ENCODE peak calls at places on chromosomes 12 and 14, in eight cellular contexts. N is PC-3, R is type B pancreatic cell, P is cardiac fibroblast, B is fibroblast of lung, E is nephron progenitor cell, K is neural crest cell, M is GM20000. A is an unnamed sample.

GRCh38 chr12:89859513-89860220 is 151.0 kb upstream of the ATP2B1 start:
- DNase-seq in N (peak), R (no peak), P (peak), B (no peak), E (no peak), K (no peak), M (no peak), A (no peak)

GRCh38 chr12:132804426-132804861 is 24.2 kb downstream of the GOLGA3 start:
- DNase-seq in N (peak), R (no peak), P (no peak), B (no peak), E (no peak), K (no peak), M (no peak), A (no peak)

GRCh38 chr12:104263026-104263425 is 40.5 kb upstream of the EID3 start:
- DNase-seq in N (no peak), R (no peak), P (no peak), B (no peak), E (no peak), K (no peak), M (no peak), A (no peak)

GRCh38 chr14:59534361-59534987 is 42.1 kb downstream of the CCDC175 start:
- DNase-seq in N (no peak), R (no peak), P (no peak), B (no peak), E (peak), K (no peak), M (no peak), A (no peak)

GRCh38 chr12:118436002-118436724 is 59.8 kb downstream of the SUDS3 start:
- DNase-seq in N (peak), R (no peak), P (peak), B (no peak), E (peak), K (peak), M (peak), A (peak)

GRCh38 chr12:61531195-61531594 is 729.0 kb upstream of the USP15 start:
- DNase-seq in N (no peak), R (no peak), P (no peak), B (no peak), E (no peak), K (no peak), M (no peak), A (no peak)

GRCh38 chr14:103057028-103057371 is 349 bp downstream of the CDC42BPB start:
- DNase-seq in N (no peak), R (no peak), P (peak), B (peak), E (no peak), K (peak), M (no peak), A (no peak)

GRCh38 chr12:118015306-118015705 is 1.2 kb upstream of the RFC5 start:
- DNase-seq in N (no peak), R (no peak), P (no peak), B (no peak), E (no peak), K (no peak), M (no peak), A (no peak)

GRCh38 chr12:11697670-11698387 is 48.4 kb downstream of the ETV6 start:
- DNase-seq in N (peak), R (no peak), P (peak), B (peak), E (no peak), K (no peak), M (no peak), A (no peak)

GRCh38 chr14:97703006-97703760 is 906.0 kb downstream of the VRK1 start:
- DNase-seq in N (peak), R (no peak), P (no peak), B (no peak), E (no peak), K (no peak), M (no peak), A (no peak)

GRCh38 chr12:121114019-121114639 is 18.5 kb upstream of the P2RX7 start:
- DNase-seq in N (no peak), R (no peak), P (no peak), B (peak), E (no peak), K (no peak), M (no peak), A (no peak)

GRCh38 chr12:12436831-12437345 is 80.0 kb downstream of the BORCS5 start:
- DNase-seq in N (peak), R (no peak), P (peak), B (peak), E (no peak), K (no peak), M (no peak), A (no peak)

GRCh38 chr14:100304825-100305445 is 1.3 kb downstream of the SLC25A29 start:
- DNase-seq in N (peak), R (no peak), P (peak), B (peak), E (peak), K (no peak), M (no peak), A (no peak)

GRCh38 chr14:54704768-54705167 is 137.8 kb downstream of the SAMD4A start:
- DNase-seq in N (no peak), R (no peak), P (no peak), B (no peak), E (no peak), K (no peak), M (no peak), A (no peak)

GRCh38 chr12:38886064-38886463 is 19.3 kb downstream of the CPNE8 start:
- DNase-seq in N (peak), R (no peak), P (peak), B (peak), E (no peak), K (no peak), M (no peak), A (no peak)

GRCh38 chr12:47939009-47939601 is 24.3 kb upstream of the TMEM106C start:
- DNase-seq in N (no peak), R (no peak), P (no peak), B (no peak), E (no peak), K (no peak), M (no peak), A (no peak)

GRCh38 chr12:101793401-101793800 is 37.4 kb downstream of the GNPTAB start:
- DNase-seq in N (peak), R (no peak), P (peak), B (peak), E (no peak), K (no peak), M (peak), A (no peak)

GRCh38 chr14:61568572-61569011 is 126.7 kb upstream of the HIF1A start:
- DNase-seq in N (peak), R (no peak), P (no peak), B (no peak), E (peak), K (no peak), M (peak), A (peak)

GRCh38 chr12:51887476-51888315 is at the start of gene ANKRD33:
- DNase-seq in N (no peak), R (no peak), P (no peak), B (no peak), E (peak), K (peak), M (no peak), A (peak)

GRCh38 chr12:132084681-132085635 is 59.2 kb downstream of the DDX51 start:
- DNase-seq in N (peak), R (no peak), P (peak), B (peak), E (peak), K (peak), M (peak), A (peak)

GRCh38 chr12:252634-253033 is 10.0 kb downstream of the SLC6A13 start:
- DNase-seq in N (no peak), R (no peak), P (no peak), B (no peak), E (no peak), K (no peak), M (no peak), A (no peak)

GRCh38 chr12:102406033-102406584 is 74.3 kb downstream of the IGF1 start:
- DNase-seq in N (no peak), R (no peak), P (peak), B (peak), E (no peak), K (no peak), M (no peak), A (no peak)

GRCh38 chr12:102034346-102034745 is 27.4 kb downstream of the WASHC3 start:
- DNase-seq in N (peak), R (no peak), P (peak), B (peak), E (no peak), K (no peak), M (no peak), A (no peak)

GRCh38 chr14:65410640-65411039 is 1.9 kb upstream of the FUT8 start:
- DNase-seq in N (no peak), R (no peak), P (no peak), B (no peak), E (no peak), K (no peak), M (no peak), A (no peak)

GRCh38 chr14:105442125-105442524 is 22.5 kb downstream of the MTA1 start:
- DNase-seq in N (no peak), R (no peak), P (no peak), B (no peak), E (no peak), K (no peak), M (no peak), A (no peak)

GRCh38 chr12:106246891-106247730 is 709 bp downstream of the CKAP4 start:
- DNase-seq in N (peak), R (no peak), P (peak), B (peak), E (peak), K (peak), M (peak), A (peak)

GRCh38 chr14:48690349-48690748 is 895.8 kb downstream of the RPS29 start:
- DNase-seq in N (peak), R (no peak), P (no peak), B (no peak), E (no peak), K (no peak), M (no peak), A (no peak)

GRCh38 chr14:24051789-24052655 is at the start of gene CARMIL3:
- DNase-seq in N (peak), R (peak), P (peak), B (peak), E (peak), K (peak), M (peak), A (peak)

GRCh38 chr14:75084513-75084912 is 15.1 kb downstream of the ZC2HC1C start:
- DNase-seq in N (peak), R (no peak), P (no peak), B (no peak), E (no peak), K (no peak), M (no peak), A (no peak)
- TF ChIP-seq CTCF in N (peak), R (no peak), P (no peak), B (no peak), E (no peak), K (no peak), M (no peak), A (no peak)

GRCh38 chr14:68408680-68409079 is 384.2 kb downstream of the ZFP36L1 start:
- DNase-seq in N (peak), R (no peak), P (peak), B (peak), E (no peak), K (no peak), M (no peak), A (no peak)
- TF ChIP-seq CTCF in N (peak), R (no peak), P (peak), B (no peak), E (no peak), K (no peak), M (no peak), A (no peak)

DNA sequence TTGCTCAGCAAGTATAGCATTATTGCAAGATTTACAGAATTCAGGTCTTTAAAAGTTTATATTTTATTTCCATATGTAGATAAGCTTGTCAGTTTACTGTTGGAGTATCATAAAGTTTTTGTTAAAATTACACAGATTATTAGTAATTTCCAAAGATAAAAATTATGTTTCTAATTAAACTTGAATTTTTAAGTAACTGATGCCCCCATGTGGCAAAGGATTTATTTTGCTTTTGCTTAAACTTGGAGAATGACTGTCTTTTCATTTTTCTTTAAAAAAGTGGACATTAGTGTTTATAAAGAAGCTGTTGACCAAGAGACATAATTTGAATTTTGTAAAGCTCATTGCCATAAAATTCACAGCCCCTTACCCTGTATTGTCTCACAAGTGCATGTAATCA is 45.8 kb downstream of the ETNK1 start:
- DNase-seq in N (no peak), R (no peak), P (peak), B (no peak), E (no peak), K (no peak), M (no peak), A (no peak)
- TF ChIP-seq CTCF in N (peak), R (peak), P (peak), B (peak), E (no peak), K (peak), M (no peak), A (no peak)

DNA sequence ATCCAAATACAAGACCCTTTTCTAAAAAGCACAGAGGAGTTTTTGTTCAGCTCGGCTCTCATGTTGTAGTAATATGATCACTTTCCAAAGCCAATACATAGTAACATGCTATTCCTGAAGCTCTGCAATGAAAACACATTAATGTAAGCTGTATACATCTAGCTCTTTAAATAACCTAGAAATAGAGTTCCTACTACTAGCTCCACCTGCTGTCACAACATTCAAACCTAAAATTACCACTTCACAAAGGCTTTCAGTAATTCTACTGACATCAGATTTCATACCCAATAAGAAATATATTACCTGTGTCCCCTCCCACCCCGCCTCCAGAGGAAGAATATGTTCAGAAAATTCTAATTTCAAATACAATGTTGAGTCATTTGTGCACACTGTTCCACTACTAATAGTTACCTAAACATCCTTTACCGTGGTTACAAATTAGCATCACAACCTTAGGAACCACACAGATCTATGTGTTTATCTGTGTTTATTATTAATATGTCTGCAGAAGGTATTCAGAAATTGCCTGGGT is 17.8 kb downstream of the EFCAB11 start:
- DNase-seq in N (peak), R (no peak), P (peak), B (no peak), E (no peak), K (no peak), M (no peak), A (no peak)
- TF ChIP-seq CTCF in N (peak), R (no peak), P (peak), B (peak), E (no peak), K (no peak), M (no peak), A (no peak)